ENCODE peak calls at places on chromosome 21, in four cellular contexts. R is WTC11, S is K562, X is SK-N-SH. U is an unnamed sample.

GRCh38 chr21:31284797-31285397 is 59.2 kb downstream of the TIAM1 start:
- DNase-seq in R (no peak), S (no peak), X (no peak), U (no peak)

GRCh38 chr21:16569679-16570078 is 839.9 kb downstream of the USP25 start:
- DNase-seq in R (no peak), S (no peak), X (no peak), U (no peak)

GRCh38 chr21:46028547-46029200 is 47.1 kb downstream of the COL6A1 start:
- DNase-seq in R (no peak), S (no peak), X (no peak), U (no peak)

GRCh38 chr21:31752967-31753366 is 21.0 kb upstream of the SCAF4 start:
- DNase-seq in R (no peak), S (no peak), X (peak), U (no peak)

GRCh38 chr21:36478207-36478701 is 1.7 kb downstream of the CLDN14 start:
- DNase-seq in R (no peak), S (no peak), X (no peak), U (no peak)

GRCh38 chr21:26124421-26124833 is 46.1 kb downstream of the APP start:
- DNase-seq in R (no peak), S (no peak), X (no peak), U (no peak)

GRCh38 chr21:19992540-19992939 is 1005.7 kb upstream of the NCAM2 start:
- DNase-seq in R (no peak), S (no peak), X (no peak), U (no peak)

GRCh38 chr21:16308269-16308668 is 578.5 kb downstream of the USP25 start:
- DNase-seq in R (no peak), S (no peak), X (no peak), U (no peak)

GRCh38 chr21:31624961-31625491 is 34.5 kb upstream of the SOD1 start:
- DNase-seq in R (no peak), S (no peak), X (no peak), U (no peak)

GRCh38 chr21:37164742-37165141 is 91.7 kb downstream of the TTC3 start:
- DNase-seq in R (no peak), S (no peak), X (no peak), U (no peak)

GRCh38 chr21:20875741-20876140 is 122.5 kb upstream of the NCAM2 start:
- DNase-seq in R (no peak), S (no peak), X (no peak), U (no peak)

DNA sequence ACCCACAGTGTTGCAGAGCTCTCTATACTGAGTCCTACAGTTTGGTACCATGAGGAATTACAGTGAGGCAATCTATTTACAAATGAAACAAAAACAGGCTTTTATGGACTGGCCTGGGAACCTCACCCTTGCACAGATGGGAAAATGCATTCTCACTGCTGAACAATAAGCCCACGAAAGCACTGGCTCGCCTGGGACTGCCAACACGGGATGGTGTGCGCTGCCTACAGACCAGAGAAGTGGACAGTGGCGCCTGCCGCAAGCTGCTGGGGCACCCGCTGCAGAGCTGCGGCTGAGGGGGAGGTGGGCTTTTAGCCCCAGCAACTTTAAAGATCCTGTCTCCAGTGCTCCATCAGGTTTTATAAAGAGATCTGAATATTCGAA is 28.5 kb upstream of the ABCG1 start:
- DNase-seq in R (no peak), S (no peak), X (no peak), U (no peak)
- TF ChIP-seq MAX in R (no peak), S (no peak), X (no peak), U (no peak)

GRCh38 chr21:35050348-35051286 is 1.5 kb upstream of the RUNX1 start:
- DNase-seq in R (no peak), S (peak), X (no peak), U (no peak)

GRCh38 chr21:35048706-35049617 is at the start of gene RUNX1:
- DNase-seq in R (no peak), S (peak), X (no peak), U (no peak)

GRCh38 chr21:35053356-35054096 is 4.4 kb upstream of the RUNX1 start:
- DNase-seq in R (no peak), S (no peak), X (no peak), U (no peak)

GRCh38 chr21:35052786-35053185 is 3.7 kb upstream of the RUNX1 start:
- DNase-seq in R (no peak), S (no peak), X (no peak), U (no peak)

DNA sequence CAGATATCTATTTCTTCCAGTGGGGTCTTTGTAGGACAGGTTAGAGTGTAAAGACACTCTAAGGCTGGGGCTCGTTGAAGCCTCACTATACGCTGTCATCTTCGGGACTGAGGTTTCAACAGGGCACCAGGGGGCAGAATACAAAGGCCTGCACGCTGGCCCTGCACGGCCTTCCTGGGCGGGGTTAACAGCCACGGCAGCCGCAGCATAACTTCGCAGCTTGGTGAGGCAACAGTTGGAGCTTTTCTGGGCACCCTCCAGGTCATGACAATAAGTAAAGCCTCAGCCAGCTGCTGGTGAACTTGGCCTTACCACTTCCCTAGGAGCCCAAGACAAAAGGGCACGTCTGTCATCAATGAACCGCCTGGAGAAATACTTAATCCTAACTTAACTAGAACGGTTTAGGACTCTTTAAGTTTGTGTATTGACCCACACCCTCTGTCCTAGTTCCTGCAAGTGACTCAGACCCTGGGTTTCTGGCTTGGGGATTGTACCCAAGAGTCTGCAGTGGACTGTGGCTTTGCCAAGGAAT is 2.3 kb upstream of the RUNX1 start:
- DNase-seq in R (peak), S (peak), X (no peak), U (peak)
- TF ChIP-seq TEAD4 in R (no peak), S (no peak), X (no peak), U (no peak)

DNA sequence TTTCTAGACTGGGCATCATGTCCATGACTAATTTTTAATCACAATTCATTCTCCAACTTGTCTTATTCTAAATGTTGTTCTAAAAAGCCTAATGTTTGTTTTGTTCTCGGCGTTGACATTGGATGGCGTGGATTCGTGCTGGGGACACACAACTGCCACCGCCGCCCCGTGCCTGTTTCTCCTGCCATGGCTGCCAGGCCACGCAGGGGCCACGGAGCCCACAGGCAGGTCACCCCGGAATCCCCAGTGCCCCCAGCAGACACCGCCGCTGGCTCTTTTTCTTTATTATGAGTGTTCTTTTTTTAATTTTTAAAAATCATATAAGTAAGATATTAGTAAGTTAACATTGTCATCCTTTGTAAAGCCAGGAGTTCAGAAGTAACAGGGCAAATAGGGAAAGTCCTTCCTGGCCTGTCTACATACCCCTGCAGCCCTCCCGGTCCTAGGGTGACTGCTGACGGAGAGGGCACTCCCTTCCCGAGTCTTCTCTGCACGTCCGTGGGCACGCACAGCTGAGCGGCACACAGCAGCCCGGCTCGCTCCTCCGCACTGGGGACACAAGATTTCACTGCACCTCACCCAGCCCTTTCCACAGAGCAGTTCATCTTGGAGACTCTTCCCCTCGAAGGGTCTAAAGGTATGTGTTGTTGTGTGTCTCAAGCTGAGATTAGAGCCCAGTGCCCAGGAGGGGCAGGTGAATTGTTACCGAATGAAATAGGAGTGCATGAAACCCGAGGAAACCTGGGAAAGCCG is 32.1 kb downstream of the KRTAP10-1 start:
- DNase-seq in R (no peak), S (no peak), X (no peak), U (no peak)
- TF ChIP-seq MAX in R (no peak), S (no peak), X (no peak), U (no peak)

GRCh38 chr21:41762753-41763152 is 4.1 kb downstream of the RIPK4 start:
- DNase-seq in R (no peak), S (no peak), X (no peak), U (no peak)

GRCh38 chr21:41761211-41762181 is 5.4 kb downstream of the RIPK4 start:
- DNase-seq in R (no peak), S (no peak), X (no peak), U (no peak)

GRCh38 chr21:41763996-41764395 is 2.9 kb downstream of the RIPK4 start:
- DNase-seq in R (no peak), S (no peak), X (no peak), U (no peak)

GRCh38 chr21:41763398-41763931 is 3.4 kb downstream of the RIPK4 start:
- DNase-seq in R (peak), S (no peak), X (no peak), U (no peak)

DNA sequence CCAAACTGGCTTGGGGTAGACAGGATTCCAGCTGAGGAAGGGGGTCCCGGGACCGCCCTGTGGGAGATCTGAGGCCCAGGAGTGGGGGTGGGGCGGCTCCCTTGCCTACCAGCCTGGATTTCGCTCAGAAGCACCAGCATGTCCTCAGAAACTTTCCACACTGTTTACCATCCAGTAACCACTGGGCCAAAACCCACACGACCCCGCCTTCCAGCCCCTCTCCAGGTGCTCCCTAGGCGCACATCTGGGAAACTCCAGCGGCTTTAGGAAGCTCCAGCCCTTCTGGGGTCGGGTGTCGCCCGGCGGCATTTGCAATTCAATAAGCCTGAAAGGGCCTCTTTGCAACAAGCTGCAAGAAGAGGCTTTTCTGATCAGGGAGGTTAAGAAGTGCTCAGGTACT is 4.6 kb downstream of the RIPK4 start:
- DNase-seq in R (peak), S (no peak), X (no peak), U (peak)
- TF ChIP-seq TEAD4 in R (no peak), S (no peak), X (no peak), U (no peak)

DNA sequence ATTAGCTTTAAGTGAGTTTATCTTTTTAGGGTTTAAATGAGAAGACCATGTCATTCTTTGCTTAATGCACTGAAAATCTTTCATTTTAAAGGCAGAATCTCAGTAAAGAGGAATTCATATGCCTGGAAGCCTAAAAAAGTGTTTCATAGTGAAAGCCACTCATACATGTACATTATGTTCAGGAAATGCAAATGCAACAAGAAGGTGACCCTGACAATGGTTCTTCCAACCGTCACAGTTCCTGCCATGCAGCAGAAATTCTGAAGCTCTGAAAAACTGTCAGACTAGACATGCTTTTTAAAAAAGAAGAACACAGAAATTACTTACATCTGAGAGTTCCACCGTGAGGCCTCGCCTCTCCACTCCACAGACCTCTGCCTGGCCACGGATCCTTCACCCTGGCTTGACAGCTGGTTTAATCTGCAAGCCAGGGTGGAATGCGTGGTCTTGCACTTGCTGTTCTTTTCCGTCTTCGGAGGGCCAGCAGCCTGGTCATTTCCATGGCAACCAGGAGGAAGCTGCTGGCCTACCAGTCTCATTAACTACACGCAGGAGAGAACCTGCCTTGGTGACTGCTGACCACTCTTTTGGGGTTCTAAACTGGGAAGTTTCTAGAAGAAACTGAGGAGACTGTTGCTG is 41.8 kb upstream of the PAXBP1 start:
- DNase-seq in R (peak), S (no peak), X (no peak), U (no peak)
- TF ChIP-seq MAX in R (no peak), S (no peak), X (no peak), U (no peak)

DNA sequence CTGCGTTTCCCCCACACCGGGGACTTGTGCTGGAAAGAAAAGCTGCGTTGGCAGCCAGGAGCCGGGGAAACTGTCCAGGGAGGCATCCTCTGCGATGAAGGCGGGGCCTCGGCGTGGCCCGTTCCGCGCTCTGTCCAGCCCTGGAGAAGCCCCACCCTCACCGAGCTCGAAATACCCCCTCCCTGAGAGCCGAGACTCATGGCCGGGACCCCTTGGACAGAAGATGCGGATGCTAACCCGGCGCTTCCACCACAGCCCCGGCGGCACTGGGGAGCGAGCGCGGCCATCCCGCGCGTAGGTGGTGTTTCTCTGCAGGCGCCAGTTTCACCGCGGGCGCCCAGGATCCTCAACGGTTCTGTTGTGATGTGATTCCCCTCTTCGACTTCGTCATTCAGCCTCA is 31.6 kb downstream of the PDE9A start:
- DNase-seq in R (no peak), S (no peak), X (no peak), U (no peak)
- TF ChIP-seq TEAD4 in R (no peak), S (no peak), X (no peak), U (no peak)

GRCh38 chr21:44438531-44439210 is 16.6 kb upstream of the LRRC3 start:
- DNase-seq in R (no peak), S (no peak), X (peak), U (no peak)

GRCh38 chr21:44441041-44441400 is 14.3 kb upstream of the LRRC3 start:
- DNase-seq in R (no peak), S (no peak), X (no peak), U (no peak)

GRCh38 chr21:44437696-44438431 is 17.4 kb upstream of the LRRC3 start:
- DNase-seq in R (no peak), S (no peak), X (no peak), U (no peak)

GRCh38 chr21:44440241-44441040 is 14.9 kb upstream of the LRRC3 start:
- DNase-seq in R (no peak), S (no peak), X (no peak), U (no peak)

DNA sequence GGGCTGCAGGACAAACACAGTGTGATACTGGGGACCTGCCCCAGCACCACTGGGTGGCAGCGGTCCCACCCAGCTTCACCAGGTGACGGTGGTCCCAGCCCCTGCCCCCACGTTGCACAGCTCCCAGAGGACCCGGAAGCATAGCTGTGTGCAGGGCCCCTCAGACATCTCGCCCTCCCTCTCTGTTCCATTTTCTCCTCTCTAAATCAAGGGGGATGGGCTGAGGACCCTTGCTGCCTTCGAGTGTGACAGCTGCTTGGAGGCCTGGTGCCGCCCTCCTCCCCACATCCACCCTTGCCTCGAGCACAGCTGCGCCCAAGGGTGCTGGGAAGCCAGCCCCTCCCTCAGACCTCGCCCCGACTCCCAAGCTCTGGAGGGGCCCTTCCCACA is 16.1 kb upstream of the LRRC3 start:
- DNase-seq in R (no peak), S (no peak), X (no peak), U (no peak)
- TF ChIP-seq MAX in R (no peak), S (no peak), X (no peak), U (no peak)

GRCh38 chr21:38478782-38479181 is 19.5 kb downstream of the ERG start:
- DNase-seq in R (no peak), S (no peak), X (no peak), U (no peak)
- TF ChIP-seq TEAD4 in R (no peak), S (no peak), X (no peak), U (no peak)